ENCODE peak calls at places on chromosomes 11 and 22, in five cellular contexts. One of them, this sample, is unnamed.

GRCh38 chr11:36622431-36623136 is 24.5 kb upstream of the RAG2 start:
- DNase-seq in NCI-H1105 treated with DMSO at 0.1 percent for 48 hours: peak
- DNase-seq in stimulated activated CD8-positive, alpha-beta memory T cell treated with anti-CD3 and anti-CD28 coated beads, Interleukin-12 subunit alpha, Interleukin-12 subunit beta, amount 100 ng/mL, for 1 hour: no peak
- DNase-seq in stimulated activated CD4-positive, alpha-beta T cell treated with anti-CD3 and anti-CD28 coated beads, Interleukin-2, amount 100 ng/mL, for 48 hours: no peak
- DNase-seq in pancreas: no peak
- DNase-seq in this sample: no peak

GRCh38 chr11:104700609-104701008 is 197.7 kb downstream of the CASP12 start:
- DNase-seq in stimulated activated CD4-positive, alpha-beta T cell treated with anti-CD3 and anti-CD28 coated beads, Interleukin-2, amount 100 ng/mL, for 48 hours: no peak
- DNase-seq in stimulated activated CD8-positive, alpha-beta memory T cell treated with anti-CD3 and anti-CD28 coated beads, Interleukin-12 subunit alpha, Interleukin-12 subunit beta, amount 100 ng/mL, for 1 hour: no peak
- DNase-seq in NCI-H1105 treated with DMSO at 0.1 percent for 48 hours: no peak
- DNase-seq in pancreas: no peak
- DNase-seq in this sample: peak

GRCh38 chr11:13294771-13295579 is 17.4 kb downstream of the BMAL1 start:
- DNase-seq in stimulated activated CD4-positive, alpha-beta T cell treated with anti-CD3 and anti-CD28 coated beads, Interleukin-2, amount 100 ng/mL, for 48 hours: no peak
- DNase-seq in pancreas: no peak
- DNase-seq in stimulated activated CD8-positive, alpha-beta memory T cell treated with anti-CD3 and anti-CD28 coated beads, Interleukin-12 subunit alpha, Interleukin-12 subunit beta, amount 100 ng/mL, for 1 hour: no peak
- DNase-seq in NCI-H1105 treated with DMSO at 0.1 percent for 48 hours: peak
- DNase-seq in this sample: no peak

GRCh38 chr11:18588297-18589252 is at the start of gene UEVLD:
- DNase-seq in NCI-H1105 treated with DMSO at 0.1 percent for 48 hours: peak
- DNase-seq in pancreas: peak
- DNase-seq in stimulated activated CD8-positive, alpha-beta memory T cell treated with anti-CD3 and anti-CD28 coated beads, Interleukin-12 subunit alpha, Interleukin-12 subunit beta, amount 100 ng/mL, for 1 hour: peak
- DNase-seq in stimulated activated CD4-positive, alpha-beta T cell treated with anti-CD3 and anti-CD28 coated beads, Interleukin-2, amount 100 ng/mL, for 48 hours: peak
- DNase-seq in this sample: peak

GRCh38 chr11:87228820-87229219 is 191.1 kb downstream of the TMEM135 start:
- DNase-seq in stimulated activated CD8-positive, alpha-beta memory T cell treated with anti-CD3 and anti-CD28 coated beads, Interleukin-12 subunit alpha, Interleukin-12 subunit beta, amount 100 ng/mL, for 1 hour: no peak
- DNase-seq in stimulated activated CD4-positive, alpha-beta T cell treated with anti-CD3 and anti-CD28 coated beads, Interleukin-2, amount 100 ng/mL, for 48 hours: no peak
- DNase-seq in pancreas: no peak
- DNase-seq in NCI-H1105 treated with DMSO at 0.1 percent for 48 hours: no peak
- DNase-seq in this sample: no peak

GRCh38 chr11:62804310-62805043 is 763 bp downstream of the NXF1 start:
- DNase-seq in stimulated activated CD8-positive, alpha-beta memory T cell treated with anti-CD3 and anti-CD28 coated beads, Interleukin-12 subunit alpha, Interleukin-12 subunit beta, amount 100 ng/mL, for 1 hour: no peak
- DNase-seq in stimulated activated CD4-positive, alpha-beta T cell treated with anti-CD3 and anti-CD28 coated beads, Interleukin-2, amount 100 ng/mL, for 48 hours: no peak
- DNase-seq in NCI-H1105 treated with DMSO at 0.1 percent for 48 hours: no peak
- DNase-seq in pancreas: no peak
- DNase-seq in this sample: peak

GRCh38 chr11:99584822-99585221 is 564.1 kb downstream of the CNTN5 start:
- DNase-seq in pancreas: no peak
- DNase-seq in stimulated activated CD8-positive, alpha-beta memory T cell treated with anti-CD3 and anti-CD28 coated beads, Interleukin-12 subunit alpha, Interleukin-12 subunit beta, amount 100 ng/mL, for 1 hour: no peak
- DNase-seq in stimulated activated CD4-positive, alpha-beta T cell treated with anti-CD3 and anti-CD28 coated beads, Interleukin-2, amount 100 ng/mL, for 48 hours: no peak
- DNase-seq in NCI-H1105 treated with DMSO at 0.1 percent for 48 hours: no peak
- DNase-seq in this sample: peak

GRCh38 chr11:110349109-110349996 is 52.9 kb upstream of the RDX start:
- DNase-seq in stimulated activated CD4-positive, alpha-beta T cell treated with anti-CD3 and anti-CD28 coated beads, Interleukin-2, amount 100 ng/mL, for 48 hours: peak
- DNase-seq in NCI-H1105 treated with DMSO at 0.1 percent for 48 hours: no peak
- DNase-seq in stimulated activated CD8-positive, alpha-beta memory T cell treated with anti-CD3 and anti-CD28 coated beads, Interleukin-12 subunit alpha, Interleukin-12 subunit beta, amount 100 ng/mL, for 1 hour: no peak
- DNase-seq in pancreas: no peak
- DNase-seq in this sample: no peak

GRCh38 chr11:19702620-19703019 is 10.0 kb upstream of the NAV2 start:
- DNase-seq in NCI-H1105 treated with DMSO at 0.1 percent for 48 hours: no peak
- DNase-seq in stimulated activated CD4-positive, alpha-beta T cell treated with anti-CD3 and anti-CD28 coated beads, Interleukin-2, amount 100 ng/mL, for 48 hours: no peak
- DNase-seq in stimulated activated CD8-positive, alpha-beta memory T cell treated with anti-CD3 and anti-CD28 coated beads, Interleukin-12 subunit alpha, Interleukin-12 subunit beta, amount 100 ng/mL, for 1 hour: no peak
- DNase-seq in pancreas: no peak
- DNase-seq in this sample: no peak

GRCh38 chr11:2511421-2512369 is 66.9 kb downstream of the KCNQ1 start:
- DNase-seq in NCI-H1105 treated with DMSO at 0.1 percent for 48 hours: no peak
- DNase-seq in stimulated activated CD4-positive, alpha-beta T cell treated with anti-CD3 and anti-CD28 coated beads, Interleukin-2, amount 100 ng/mL, for 48 hours: no peak
- DNase-seq in stimulated activated CD8-positive, alpha-beta memory T cell treated with anti-CD3 and anti-CD28 coated beads, Interleukin-12 subunit alpha, Interleukin-12 subunit beta, amount 100 ng/mL, for 1 hour: no peak
- DNase-seq in pancreas: peak
- DNase-seq in this sample: no peak

GRCh38 chr22:22684605-22685561 is 40.5 kb downstream of the GGTLC2 start:
- DNase-seq in stimulated activated CD4-positive, alpha-beta T cell treated with anti-CD3 and anti-CD28 coated beads, Interleukin-2, amount 100 ng/mL, for 48 hours: peak
- DNase-seq in stimulated activated CD8-positive, alpha-beta memory T cell treated with anti-CD3 and anti-CD28 coated beads, Interleukin-12 subunit alpha, Interleukin-12 subunit beta, amount 100 ng/mL, for 1 hour: no peak
- DNase-seq in NCI-H1105 treated with DMSO at 0.1 percent for 48 hours: no peak
- DNase-seq in pancreas: no peak
- DNase-seq in this sample: peak

GRCh38 chr22:24730864-24731263 is 43.7 kb downstream of the PIWIL3 start:
- DNase-seq in pancreas: no peak
- DNase-seq in stimulated activated CD4-positive, alpha-beta T cell treated with anti-CD3 and anti-CD28 coated beads, Interleukin-2, amount 100 ng/mL, for 48 hours: no peak
- DNase-seq in NCI-H1105 treated with DMSO at 0.1 percent for 48 hours: no peak
- DNase-seq in stimulated activated CD8-positive, alpha-beta memory T cell treated with anti-CD3 and anti-CD28 coated beads, Interleukin-12 subunit alpha, Interleukin-12 subunit beta, amount 100 ng/mL, for 1 hour: no peak
- DNase-seq in this sample: no peak

GRCh38 chr11:42620796-42621195 is 691.0 kb upstream of the API5 start:
- DNase-seq in stimulated activated CD4-positive, alpha-beta T cell treated with anti-CD3 and anti-CD28 coated beads, Interleukin-2, amount 100 ng/mL, for 48 hours: no peak
- DNase-seq in stimulated activated CD8-positive, alpha-beta memory T cell treated with anti-CD3 and anti-CD28 coated beads, Interleukin-12 subunit alpha, Interleukin-12 subunit beta, amount 100 ng/mL, for 1 hour: no peak
- DNase-seq in pancreas: no peak
- DNase-seq in NCI-H1105 treated with DMSO at 0.1 percent for 48 hours: no peak
- DNase-seq in this sample: no peak

GRCh38 chr11:31966846-31967245 is 124.0 kb upstream of the RCN1 start:
- DNase-seq in NCI-H1105 treated with DMSO at 0.1 percent for 48 hours: no peak
- DNase-seq in stimulated activated CD4-positive, alpha-beta T cell treated with anti-CD3 and anti-CD28 coated beads, Interleukin-2, amount 100 ng/mL, for 48 hours: no peak
- DNase-seq in pancreas: no peak
- DNase-seq in stimulated activated CD8-positive, alpha-beta memory T cell treated with anti-CD3 and anti-CD28 coated beads, Interleukin-12 subunit alpha, Interleukin-12 subunit beta, amount 100 ng/mL, for 1 hour: no peak
- DNase-seq in this sample: no peak

GRCh38 chr22:30866216-30866615 is 102.4 kb downstream of the MORC2 start:
- DNase-seq in stimulated activated CD4-positive, alpha-beta T cell treated with anti-CD3 and anti-CD28 coated beads, Interleukin-2, amount 100 ng/mL, for 48 hours: no peak
- DNase-seq in stimulated activated CD8-positive, alpha-beta memory T cell treated with anti-CD3 and anti-CD28 coated beads, Interleukin-12 subunit alpha, Interleukin-12 subunit beta, amount 100 ng/mL, for 1 hour: no peak
- DNase-seq in pancreas: no peak
- DNase-seq in NCI-H1105 treated with DMSO at 0.1 percent for 48 hours: no peak
- DNase-seq in this sample: no peak